ENCODE peak calls at places on chromosomes 3 and 15, in seven cellular contexts. Z is ACHN; P is esophagus muscularis mucosa; V is B cell; Q is GDM1; X is BJ; U is activated CD8-positive, alpha-beta memory T cell treated with anti-CD3 and anti-CD28 coated beads, Interleukin-2, amount 50 U/mL, for 4 hours. M is an unnamed sample.

GRCh38 chr3:112741956-112742355 is 101.0 kb upstream of the CCDC80 start:
- DNase-seq in U (no peak), Z (no peak), V (no peak), Q (no peak), P (no peak), X (no peak), M (no peak)

GRCh38 chr15:71042356-71042922 is 72.8 kb upstream of the THSD4 start:
- DNase-seq in Q (no peak), X (no peak), U (no peak), Z (no peak), P (no peak), V (no peak), M (no peak)

GRCh38 chr3:5264093-5264610 is 76.6 kb downstream of the EDEM1 start:
- DNase-seq in P (peak), X (no peak), U (no peak), Q (no peak), Z (no peak), V (no peak), M (no peak)

GRCh38 chr3:50582083-50582482 is 12.8 kb downstream of the HEMK1 start:
- DNase-seq in U (no peak), V (no peak), P (no peak), X (no peak), Z (no peak), Q (no peak), M (no peak)

GRCh38 chr3:52171577-52172261 is 17.5 kb upstream of the POC1A start:
- DNase-seq in V (peak), Z (no peak), U (no peak), Q (no peak), X (no peak), P (no peak), M (no peak)

GRCh38 chr15:50166216-50166615 is 15.8 kb upstream of the SLC27A2 start:
- DNase-seq in X (peak), P (no peak), V (no peak), Q (no peak), U (no peak), Z (no peak), M (no peak)

GRCh38 chr15:50066202-50066601 is 52.8 kb downstream of the ATP8B4 start:
- DNase-seq in Z (no peak), U (no peak), V (no peak), Q (no peak), X (no peak), P (no peak), M (no peak)

GRCh38 chr3:128263946-128264345 is 110.7 kb downstream of the EEFSEC start:
- DNase-seq in P (no peak), X (no peak), Q (no peak), Z (no peak), U (no peak), V (no peak), M (no peak)

GRCh38 chr3:43289401-43289800 is 3.1 kb downstream of the SNRK start:
- DNase-seq in P (no peak), Q (no peak), X (no peak), V (no peak), Z (no peak), U (no peak), M (peak)

GRCh38 chr3:13549513-13550256 is 760 bp downstream of the FBLN2 start:
- DNase-seq in Q (no peak), X (no peak), Z (no peak), V (peak), U (no peak), P (no peak), M (no peak)

GRCh38 chr15:34018021-34018645 is 20.9 kb downstream of the AVEN start:
- DNase-seq in V (no peak), P (no peak), U (no peak), Q (no peak), X (no peak), Z (no peak), M (no peak)

GRCh38 chr3:43055806-43056770 is 49.8 kb downstream of the POMGNT2 start:
- DNase-seq in P (peak), U (no peak), V (no peak), Z (no peak), Q (no peak), X (no peak), M (peak)

GRCh38 chr3:39267631-39268553 is 11.9 kb downstream of the CX3CR1 start:
- DNase-seq in P (no peak), X (no peak), V (no peak), U (peak), Q (no peak), Z (no peak), M (no peak)

GRCh38 chr3:113533534-113533892 is 1.2 kb downstream of the SIDT1 start:
- DNase-seq in P (no peak), X (no peak), V (peak), U (peak), Z (no peak), Q (no peak), M (peak)

GRCh38 chr3:144995856-144996255 is 1024.2 kb downstream of the DIPK2A start:
- DNase-seq in P (no peak), V (no peak), Q (no peak), Z (no peak), X (no peak), U (no peak), M (no peak)

GRCh38 chr3:58573638-58574037 is 3.6 kb downstream of the FAM107A start:
- DNase-seq in V (no peak), X (no peak), P (no peak), Q (no peak), Z (no peak), U (no peak), M (no peak)

GRCh38 chr3:11367116-11367781 is 95.1 kb downstream of the ATG7 start:
- DNase-seq in V (no peak), P (no peak), X (no peak), U (no peak), Z (no peak), Q (no peak), M (no peak)

GRCh38 chr15:44738340-44738984 is 2.1 kb downstream of the TRIM69 start:
- DNase-seq in U (no peak), V (peak), X (peak), P (no peak), Q (peak), Z (peak), M (peak)

GRCh38 chr15:26197719-26198118 is 334.6 kb upstream of the ATP10A start:
- DNase-seq in V (no peak), U (no peak), X (no peak), Q (no peak), P (no peak), Z (no peak), M (no peak)

GRCh38 chr15:75042730-75043508 is 19.5 kb downstream of the PPCDC start:
- DNase-seq in V (peak), U (peak), P (peak), Q (peak), X (no peak), Z (peak), M (peak)

M was measured in G401.